ENCODE peak calls at places on chromosomes 7 and 10, in four cellular contexts. One of them, this sample, is unnamed.

GRCh38 chr10:37860494-37861190 is 3.2 kb upstream of the ZNF248 start:
- DNase-seq in IMR-90: peak
- DNase-seq in dorsolateral prefrontal cortex: no peak
- DNase-seq in fibroblast of lung: peak
- DNase-seq in this sample: peak

GRCh38 chr10:119120413-119120867 is 16.5 kb downstream of the DENND10 start:
- DNase-seq in IMR-90: peak
- DNase-seq in dorsolateral prefrontal cortex: no peak
- DNase-seq in fibroblast of lung: peak
- DNase-seq in this sample: no peak

GRCh38 chr7:106460792-106461254 is 176.0 kb upstream of the NAMPT start:
- DNase-seq in IMR-90: no peak
- DNase-seq in dorsolateral prefrontal cortex: no peak
- DNase-seq in fibroblast of lung: no peak
- DNase-seq in this sample: no peak

GRCh38 chr10:33732176-33733025 is 397.9 kb upstream of the NRP1 start:
- DNase-seq in IMR-90: peak
- DNase-seq in dorsolateral prefrontal cortex: no peak
- DNase-seq in fibroblast of lung: peak
- DNase-seq in this sample: no peak

GRCh38 chr7:147535619-147536200 is 1054.9 kb upstream of the C7orf33 start:
- DNase-seq in IMR-90: peak
- DNase-seq in dorsolateral prefrontal cortex: no peak
- DNase-seq in fibroblast of lung: peak
- DNase-seq in this sample: no peak

GRCh38 chr7:30648744-30649540 is 33.3 kb downstream of the CRHR2 start:
- DNase-seq in IMR-90: no peak
- DNase-seq in dorsolateral prefrontal cortex: no peak
- DNase-seq in fibroblast of lung: no peak
- DNase-seq in this sample: no peak

GRCh38 chr10:58773351-58773750 is 260.7 kb downstream of the BICC1 start:
- DNase-seq in IMR-90: peak
- DNase-seq in dorsolateral prefrontal cortex: no peak
- DNase-seq in fibroblast of lung: peak
- DNase-seq in this sample: no peak

GRCh38 chr10:70561051-70561450 is 41.5 kb downstream of the PRF1 start:
- DNase-seq in IMR-90: no peak
- DNase-seq in dorsolateral prefrontal cortex: no peak
- DNase-seq in fibroblast of lung: peak
- DNase-seq in this sample: no peak

GRCh38 chr10:33326897-33327296 is 7.6 kb downstream of the NRP1 start:
- DNase-seq in IMR-90: no peak
- DNase-seq in dorsolateral prefrontal cortex: no peak
- DNase-seq in fibroblast of lung: peak
- DNase-seq in this sample: no peak

GRCh38 chr10:63343476-63343875 is 122.3 kb downstream of the JMJD1C start:
- DNase-seq in IMR-90: no peak
- DNase-seq in dorsolateral prefrontal cortex: no peak
- DNase-seq in fibroblast of lung: no peak
- DNase-seq in this sample: no peak

GRCh38 chr7:7175075-7175695 is 7.2 kb upstream of the C1GALT1 start:
- DNase-seq in IMR-90: no peak
- DNase-seq in dorsolateral prefrontal cortex: no peak
- DNase-seq in fibroblast of lung: peak
- DNase-seq in this sample: no peak

GRCh38 chr7:83695126-83695960 is 46.4 kb upstream of the SEMA3E start:
- DNase-seq in IMR-90: no peak
- DNase-seq in dorsolateral prefrontal cortex: no peak
- DNase-seq in fibroblast of lung: no peak
- DNase-seq in this sample: no peak

GRCh38 chr7:86692755-86693154 is 49.0 kb downstream of the GRM3 start:
- DNase-seq in IMR-90: no peak
- DNase-seq in dorsolateral prefrontal cortex: no peak
- DNase-seq in fibroblast of lung: no peak
- DNase-seq in this sample: no peak

GRCh38 chr10:101047268-101047667 is 14.5 kb upstream of the KAZALD1 start:
- DNase-seq in IMR-90: no peak
- DNase-seq in dorsolateral prefrontal cortex: no peak
- DNase-seq in fibroblast of lung: no peak
- DNase-seq in this sample: no peak

GRCh38 chr10:78688945-78689935 is 379.5 kb upstream of the ZMIZ1 start:
- DNase-seq in IMR-90: no peak
- DNase-seq in dorsolateral prefrontal cortex: peak
- DNase-seq in fibroblast of lung: no peak
- DNase-seq in this sample: no peak

GRCh38 chr10:110395350-110396283 is 90.9 kb upstream of the SMNDC1 start:
- DNase-seq in IMR-90: peak
- DNase-seq in dorsolateral prefrontal cortex: no peak
- DNase-seq in fibroblast of lung: peak
- DNase-seq in this sample: peak

GRCh38 chr7:49783446-49783845 is 10.0 kb downstream of the VWC2 start:
- DNase-seq in IMR-90: no peak
- DNase-seq in dorsolateral prefrontal cortex: no peak
- DNase-seq in fibroblast of lung: no peak
- DNase-seq in this sample: no peak

GRCh38 chr7:143285454-143285756 is 647 bp downstream of the TMEM139 start:
- DNase-seq in IMR-90: no peak
- DNase-seq in dorsolateral prefrontal cortex: no peak
- DNase-seq in fibroblast of lung: no peak
- DNase-seq in this sample: peak

GRCh38 chr7:46930336-46930735 is 651.6 kb downstream of the TNS3 start:
- DNase-seq in IMR-90: peak
- DNase-seq in dorsolateral prefrontal cortex: no peak
- DNase-seq in fibroblast of lung: peak
- DNase-seq in this sample: no peak

GRCh38 chr7:22252886-22253536 is 103.9 kb downstream of the RAPGEF5 start:
- DNase-seq in IMR-90: no peak
- DNase-seq in dorsolateral prefrontal cortex: no peak
- DNase-seq in fibroblast of lung: no peak
- DNase-seq in this sample: no peak

GRCh38 chr10:76175533-76176165 is 744.2 kb downstream of the LRMDA start:
- DNase-seq in IMR-90: no peak
- DNase-seq in dorsolateral prefrontal cortex: no peak
- DNase-seq in fibroblast of lung: no peak
- DNase-seq in this sample: no peak

GRCh38 chr7:81226234-81226633 is 307.4 kb upstream of the SEMA3C start:
- DNase-seq in IMR-90: no peak
- DNase-seq in dorsolateral prefrontal cortex: no peak
- DNase-seq in fibroblast of lung: no peak
- DNase-seq in this sample: no peak

GRCh38 chr10:31381766-31382316 is 62.8 kb downstream of the ZEB1 start:
- DNase-seq in IMR-90: peak
- DNase-seq in dorsolateral prefrontal cortex: no peak
- DNase-seq in fibroblast of lung: peak
- DNase-seq in this sample: no peak

GRCh38 chr7:132225216-132226030 is 350.8 kb downstream of the PLXNA4 start:
- DNase-seq in IMR-90: no peak
- DNase-seq in dorsolateral prefrontal cortex: no peak
- DNase-seq in fibroblast of lung: no peak
- DNase-seq in this sample: peak

GRCh38 chr7:100629117-100629711 is 12.1 kb downstream of the TFR2 start:
- DNase-seq in IMR-90: no peak
- DNase-seq in dorsolateral prefrontal cortex: no peak
- DNase-seq in fibroblast of lung: no peak
- DNase-seq in this sample: peak

GRCh38 chr10:36182059-36182654 is 540.1 kb upstream of the FZD8 start:
- DNase-seq in IMR-90: no peak
- DNase-seq in dorsolateral prefrontal cortex: no peak
- DNase-seq in fibroblast of lung: peak
- DNase-seq in this sample: no peak

GRCh38 chr10:49285232-49285631 is 13.7 kb upstream of the C10orf71 start:
- DNase-seq in IMR-90: no peak
- DNase-seq in dorsolateral prefrontal cortex: no peak
- DNase-seq in fibroblast of lung: no peak
- DNase-seq in this sample: no peak

GRCh38 chr10:31242902-31243301 is 76.1 kb upstream of the ZEB1 start:
- DNase-seq in IMR-90: peak
- DNase-seq in dorsolateral prefrontal cortex: no peak
- DNase-seq in fibroblast of lung: peak
- DNase-seq in this sample: no peak

GRCh38 chr10:36181421-36181820 is 539.3 kb upstream of the FZD8 start:
- DNase-seq in IMR-90: peak
- DNase-seq in dorsolateral prefrontal cortex: no peak
- DNase-seq in fibroblast of lung: peak
- DNase-seq in this sample: no peak

GRCh38 chr10:97676770-97677581 is 10.1 kb downstream of the AVPI1 start:
- DNase-seq in IMR-90: peak
- DNase-seq in dorsolateral prefrontal cortex: no peak
- DNase-seq in fibroblast of lung: peak
- DNase-seq in this sample: peak

GRCh38 chr7:106563466-106564150 is 97.3 kb downstream of the CCDC71L start:
- DNase-seq in IMR-90: peak
- DNase-seq in dorsolateral prefrontal cortex: no peak
- DNase-seq in fibroblast of lung: peak
- DNase-seq in this sample: no peak

GRCh38 chr7:91165846-91166230 is 98.4 kb upstream of the FZD1 start:
- DNase-seq in IMR-90: peak
- DNase-seq in dorsolateral prefrontal cortex: no peak
- DNase-seq in fibroblast of lung: peak
- DNase-seq in this sample: no peak

GRCh38 chr10:132229834-132230556 is 43.2 kb downstream of the DPYSL4 start:
- DNase-seq in IMR-90: no peak
- DNase-seq in dorsolateral prefrontal cortex: no peak
- DNase-seq in fibroblast of lung: peak
- DNase-seq in this sample: peak

GRCh38 chr7:140042386-140042670 is 20.4 kb downstream of the PARP12 start:
- DNase-seq in IMR-90: no peak
- DNase-seq in dorsolateral prefrontal cortex: no peak
- DNase-seq in fibroblast of lung: no peak
- DNase-seq in this sample: no peak

GRCh38 chr7:101362334-101363195 is at the start of gene COL26A1:
- DNase-seq in IMR-90: no peak
- DNase-seq in dorsolateral prefrontal cortex: no peak
- DNase-seq in fibroblast of lung: peak
- DNase-seq in this sample: peak

GRCh38 chr7:44213206-44213871 is 12.6 kb downstream of the YKT6 start:
- DNase-seq in IMR-90: no peak
- DNase-seq in dorsolateral prefrontal cortex: no peak
- DNase-seq in fibroblast of lung: no peak
- DNase-seq in this sample: no peak

GRCh38 chr10:50470798-50471582 is 152.8 kb downstream of the SGMS1 start:
- DNase-seq in IMR-90: peak
- DNase-seq in dorsolateral prefrontal cortex: no peak
- DNase-seq in fibroblast of lung: no peak
- DNase-seq in this sample: no peak

GRCh38 chr7:32259917-32260596 is 189.8 kb upstream of the PDE1C start:
- DNase-seq in IMR-90: no peak
- DNase-seq in dorsolateral prefrontal cortex: no peak
- DNase-seq in fibroblast of lung: no peak
- DNase-seq in this sample: no peak

GRCh38 chr10:98254234-98254858 is 13.6 kb downstream of the LOXL4 start:
- DNase-seq in IMR-90: no peak
- DNase-seq in dorsolateral prefrontal cortex: no peak
- DNase-seq in fibroblast of lung: no peak
- DNase-seq in this sample: no peak

GRCh38 chr10:89537361-89537760 is 2.0 kb upstream of the SLC16A12 start:
- DNase-seq in IMR-90: no peak
- DNase-seq in dorsolateral prefrontal cortex: no peak
- DNase-seq in fibroblast of lung: no peak
- DNase-seq in this sample: no peak

GRCh38 chr10:89532476-89532875 is 2.9 kb downstream of the SLC16A12 start:
- DNase-seq in IMR-90: no peak
- DNase-seq in dorsolateral prefrontal cortex: no peak
- DNase-seq in fibroblast of lung: no peak
- DNase-seq in this sample: no peak

GRCh38 chr10:89535185-89536012 is at the start of gene SLC16A12:
- DNase-seq in IMR-90: no peak
- DNase-seq in dorsolateral prefrontal cortex: no peak
- DNase-seq in fibroblast of lung: peak
- DNase-seq in this sample: no peak

GRCh38 chr10:89534826-89535166 is 598 bp downstream of the SLC16A12 start:
- DNase-seq in IMR-90: no peak
- DNase-seq in dorsolateral prefrontal cortex: no peak
- DNase-seq in fibroblast of lung: no peak
- DNase-seq in this sample: no peak

GRCh38 chr10:89536013-89536354 is 590 bp upstream of the SLC16A12 start:
- DNase-seq in IMR-90: no peak
- DNase-seq in dorsolateral prefrontal cortex: no peak
- DNase-seq in fibroblast of lung: no peak
- DNase-seq in this sample: no peak
- H3K4me3 ChIP-seq in IMR-90: no peak
- H3K4me3 ChIP-seq in dorsolateral prefrontal cortex: peak
- H3K4me3 ChIP-seq in fibroblast of lung: no peak
- H3K4me3 ChIP-seq in this sample: peak

GRCh38 chr10:102715880-102716279 is 1.4 kb downstream of the SFXN2 start:
- DNase-seq in IMR-90: no peak
- DNase-seq in dorsolateral prefrontal cortex: no peak
- DNase-seq in fibroblast of lung: no peak
- DNase-seq in this sample: no peak

GRCh38 chr10:102720337-102720736 is 5.9 kb downstream of the SFXN2 start:
- DNase-seq in IMR-90: no peak
- DNase-seq in dorsolateral prefrontal cortex: no peak
- DNase-seq in fibroblast of lung: no peak
- DNase-seq in this sample: no peak

GRCh38 chr10:102714621-102715455 is at the start of gene SFXN2:
- DNase-seq in IMR-90: no peak
- DNase-seq in dorsolateral prefrontal cortex: no peak
- DNase-seq in fibroblast of lung: no peak
- DNase-seq in this sample: peak

GRCh38 chr10:102720775-102721301 is 6.4 kb downstream of the SFXN2 start:
- DNase-seq in IMR-90: no peak
- DNase-seq in dorsolateral prefrontal cortex: no peak
- DNase-seq in fibroblast of lung: no peak
- DNase-seq in this sample: no peak

GRCh38 chr10:102718220-102718619 is 3.8 kb downstream of the SFXN2 start:
- DNase-seq in IMR-90: peak
- DNase-seq in dorsolateral prefrontal cortex: no peak
- DNase-seq in fibroblast of lung: peak
- DNase-seq in this sample: no peak
- H3K27ac ChIP-seq in IMR-90: no peak
- H3K27ac ChIP-seq in dorsolateral prefrontal cortex: no peak
- H3K27ac ChIP-seq in fibroblast of lung: no peak
- H3K27ac ChIP-seq in this sample: no peak

GRCh38 chr10:96271017-96271815 is at the start of gene BLNK:
- DNase-seq in IMR-90: peak
- DNase-seq in dorsolateral prefrontal cortex: no peak
- DNase-seq in fibroblast of lung: peak
- DNase-seq in this sample: peak
- H3K4me3 ChIP-seq in IMR-90: no peak
- H3K4me3 ChIP-seq in dorsolateral prefrontal cortex: peak
- H3K4me3 ChIP-seq in fibroblast of lung: peak
- H3K4me3 ChIP-seq in this sample: peak

GRCh38 chr10:11147723-11148122 is 130.1 kb downstream of the CELF2 start:
- DNase-seq in IMR-90: no peak
- DNase-seq in dorsolateral prefrontal cortex: no peak
- DNase-seq in fibroblast of lung: no peak
- DNase-seq in this sample: no peak
- H3K27ac ChIP-seq in IMR-90: no peak
- H3K27ac ChIP-seq in dorsolateral prefrontal cortex: peak
- H3K27ac ChIP-seq in fibroblast of lung: no peak
- H3K27ac ChIP-seq in this sample: peak

This sample was measured in transverse colon.